ENCODE peak calls at places on chromosomes 4 and X, in six cellular contexts. Y, N, O, I, F and R are unnamed samples.

GRCh38 chrX:10415704-10416001 is 204.7 kb downstream of the MID1 start:
- DNase-seq in O (no peak), F (no peak), I (no peak), Y (no peak), N (no peak), R (no peak)

GRCh38 chr4:15756361-15756861 is 21.7 kb upstream of the CD38 start:
- DNase-seq in N (peak), I (no peak), Y (peak), F (peak), O (peak), R (no peak)

GRCh38 chr4:1976416-1977352 is 32.1 kb downstream of the NELFA start:
- DNase-seq in F (no peak), Y (no peak), O (no peak), N (no peak), I (no peak), R (no peak)

GRCh38 chrX:16882702-16883486 is 12.7 kb upstream of the RBBP7 start:
- DNase-seq in N (peak), O (no peak), I (no peak), Y (peak), F (peak), R (peak)

GRCh38 chr4:169009281-169010124 is 552 bp downstream of the CBR4 start:
- DNase-seq in Y (peak), O (peak), F (peak), N (peak), I (no peak), R (peak)

GRCh38 chrX:109600114-109600710 is 24.8 kb downstream of the KCNE5 start:
- DNase-seq in O (no peak), Y (no peak), N (peak), F (no peak), I (no peak), R (peak)

GRCh38 chr4:3418029-3418762 is 23.6 kb upstream of the HGFAC start:
- DNase-seq in Y (no peak), O (no peak), F (no peak), N (peak), I (no peak), R (peak)

GRCh38 chr4:159046683-159047082 is 56.2 kb upstream of the RAPGEF2 start:
- DNase-seq in O (no peak), I (no peak), F (no peak), Y (no peak), N (no peak), R (no peak)